ENCODE peak calls at places on chromosome 20, in nine cellular contexts. J is OCI-LY7, B is epithelial cell of esophagus, Z is breast epithelium, O is cardiac fibroblast, M is A549, G is AG10803, K is heart left ventricle, U is astrocyte of the spinal cord. P is an unnamed sample.

GRCh38 chr20:9110365-9110764 is 41.5 kb downstream of the PLCB4 start:
- DNase-seq in J (no peak), B (no peak), Z (no peak), O (no peak), M (no peak), G (peak; percentile 49), K (no peak), U (peak; percentile 41), P (no peak)

GRCh38 chr20:61055130-61055529 is 196.9 kb upstream of the CDH4 start:
- DNase-seq in J (no peak), B (no peak), Z (no peak), O (no peak), M (no peak), G (no peak), K (no peak), U (no peak), P (no peak)

GRCh38 chr20:63703471-63703975 is 4.3 kb downstream of the ARFRP1 start:
- DNase-seq in J (no peak), B (no peak), Z (no peak), O (no peak), M (no peak), G (no peak), K (no peak), U (no peak), P (no peak)

GRCh38 chr20:57087102-57087501 is 179.3 kb downstream of the BMP7 start:
- DNase-seq in J (no peak), B (peak; percentile 2), Z (no peak), O (no peak), M (no peak), G (no peak), K (no peak), U (no peak), P (no peak)

GRCh38 chr20:17681741-17682102 is 320 bp downstream of the RRBP1 start:
- DNase-seq in J (no peak), B (no peak), Z (no peak), O (no peak), M (no peak), G (no peak), K (no peak), U (no peak), P (no peak)

GRCh38 chr20:36836591-36837329 is 39.2 kb upstream of the TLDC2 start:
- DNase-seq in J (peak; percentile 91), B (peak; percentile 64), Z (no peak), O (peak; percentile 67), M (peak; percentile 69), G (peak; percentile 34), K (peak; percentile 79), U (peak; percentile 47), P (no peak)

GRCh38 chr20:15063077-15063476 is 725.7 kb upstream of the FLRT3 start:
- DNase-seq in J (no peak), B (no peak), Z (no peak), O (no peak), M (no peak), G (no peak), K (no peak), U (no peak), P (no peak)

GRCh38 chr20:733806-734205 is 34.5 kb downstream of the SLC52A3 start:
- DNase-seq in J (no peak), B (no peak), Z (no peak), O (no peak), M (no peak), G (no peak), K (no peak), U (no peak), P (no peak)

GRCh38 chr20:57828696-57829095 is 118.9 kb upstream of the PMEPA1 start:
- DNase-seq in J (no peak), B (no peak), Z (no peak), O (no peak), M (no peak), G (no peak), K (no peak), U (no peak), P (no peak)

DNA sequence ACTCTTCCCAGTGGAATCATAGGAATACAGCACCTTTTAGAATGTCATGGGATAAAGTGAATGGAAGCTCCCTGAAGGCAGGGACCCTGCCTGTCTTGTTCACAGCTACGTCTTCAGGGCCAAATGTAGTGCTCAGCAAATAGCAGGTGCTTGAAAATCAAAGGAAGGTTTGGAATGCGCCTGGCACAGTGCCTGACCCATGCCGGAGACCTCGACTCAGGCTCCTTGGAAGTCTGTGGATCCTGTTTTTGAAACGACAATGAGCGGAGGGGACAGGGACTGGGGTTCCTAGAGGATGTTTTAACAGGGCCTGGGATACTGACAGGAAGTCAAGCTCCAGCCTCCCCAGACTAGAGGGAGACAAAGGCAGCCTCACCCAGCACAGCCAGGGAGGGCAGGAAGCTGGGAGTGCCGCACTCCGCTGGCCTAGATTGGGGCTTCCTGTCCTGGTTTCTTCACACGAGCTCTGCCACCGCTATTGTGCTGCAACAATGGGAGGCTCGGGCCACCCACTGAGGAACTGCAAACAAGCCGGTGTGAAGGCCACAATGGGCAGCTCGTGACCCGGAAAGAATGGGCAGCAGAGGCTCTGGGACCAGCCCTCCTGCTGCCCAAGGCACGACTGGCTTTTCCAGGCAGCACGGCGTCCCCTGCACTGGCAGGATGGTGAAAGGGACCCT is 76.7 kb downstream of the PREX1 start:
- DNase-seq in J (peak; percentile 65), B (no peak), Z (peak; percentile 22), O (peak; percentile 61), M (no peak), G (no peak), K (peak; percentile 88), U (peak; percentile 14), P (no peak)
- TF ChIP-seq CTCF in J (no peak), B (no peak), Z (no peak), O (no peak), M (no peak), G (no peak), K (no peak), U (no peak), P (no peak)

DNA sequence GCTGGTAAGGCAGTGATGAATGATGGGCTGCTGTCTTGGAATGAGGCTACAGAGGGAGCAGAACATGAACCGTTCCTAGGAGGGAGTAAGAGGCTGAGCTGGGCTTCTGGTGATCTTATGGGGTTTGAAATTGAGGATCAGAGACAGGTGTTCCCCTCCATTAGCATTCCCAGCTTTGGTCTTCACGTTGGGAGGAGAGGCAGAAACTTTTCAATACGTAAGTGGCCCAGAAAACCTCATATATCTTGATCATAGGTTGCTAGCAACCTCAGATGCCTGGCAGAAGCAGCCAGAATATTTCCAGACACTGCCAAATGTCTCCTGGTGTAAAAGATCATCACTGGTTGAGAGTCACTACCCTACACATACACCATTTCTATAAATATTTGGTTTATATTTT is 167.1 kb downstream of the INSM1 start:
- DNase-seq in J (no peak), B (no peak), Z (no peak), O (no peak), M (no peak), G (no peak), K (no peak), U (no peak), P (no peak)
- H3K4me3 ChIP-seq in J (no peak overlapping the region), B (no peak overlapping the region), Z (no peak overlapping the region), O (no peak overlapping the region), M (no peak overlapping the region), G (no peak overlapping the region), K (no peak overlapping the region), U (no peak overlapping the region), P (no peak overlapping the region)

GRCh38 chr20:31572042-31572700 is 32.9 kb upstream of the ID1 start:
- DNase-seq in J (no peak), B (no peak), Z (no peak), O (no peak), M (no peak), G (no peak), K (no peak), U (no peak), P (no peak)
- TF ChIP-seq CTCF in J (no peak), B (no peak), Z (no peak), O (no peak), M (no peak), G (no peak), K (no peak), U (no peak), P (no peak)

GRCh38 chr20:32445539-32446273 is 87.6 kb downstream of the ASXL1 start:
- DNase-seq in J (no peak), B (peak; percentile 22), Z (no peak), O (no peak), M (no peak), G (no peak), K (no peak), U (no peak), P (no peak)
- H3K4me3 ChIP-seq in J (no peak overlapping the region), B (no peak overlapping the region), Z (no peak overlapping the region), O (no peak overlapping the region), M (no peak overlapping the region), G (no peak overlapping the region), K (no peak overlapping the region), U (no peak overlapping the region), P (no peak overlapping the region)

GRCh38 chr20:50431066-50431450 is 79.1 kb upstream of the PTPN1 start:
- DNase-seq in J (no peak), B (peak; percentile 68), Z (peak; percentile 67), O (no peak), M (no peak), G (no peak), K (no peak), U (no peak), P (no peak)

GRCh38 chr20:50427740-50428462 is 82.3 kb upstream of the PTPN1 start:
- DNase-seq in J (no peak), B (peak; percentile 70), Z (peak; percentile 41), O (peak; percentile 43), M (no peak), G (peak; percentile 47), K (no peak), U (no peak), P (no peak)

GRCh38 chr20:50426865-50427739 is 83.1 kb upstream of the PTPN1 start:
- DNase-seq in J (no peak), B (no peak), Z (no peak), O (no peak), M (no peak), G (no peak), K (no peak), U (no peak), P (no peak)

GRCh38 chr20:50429412-50429811 is 80.8 kb upstream of the PTPN1 start:
- DNase-seq in J (no peak), B (peak; percentile 92), Z (no peak), O (no peak), M (no peak), G (no peak), K (no peak), U (no peak), P (no peak)

GRCh38 chr20:50428463-50428828 is 81.7 kb upstream of the PTPN1 start:
- DNase-seq in J (no peak), B (no peak), Z (no peak), O (no peak), M (no peak), G (no peak), K (no peak), U (no peak), P (no peak)
- TF ChIP-seq CTCF in J (no peak), B (no peak), Z (no peak), O (no peak), M (no peak), G (no peak), K (no peak), U (no peak), P (no peak)

P was measured in epithelial cell of proximal tubule.